ENCODE peak calls at places on chromosomes 13 and 19, in five cellular contexts. R is epithelial cell of proximal tubule, F is globus pallidus, S is ELF-1, P is small intestine. G is an unnamed sample.

GRCh38 chr19:47377801-47378200 is 28.7 kb downstream of the DHX34 start:
- DNase-seq in S (peak; percentile 24), R (no peak), P (no peak), F (no peak), G (no peak)

GRCh38 chr19:12647490-12648071 is 19.0 kb downstream of the MAN2B1 start:
- DNase-seq in R (no peak), F (no peak), P (peak; percentile 83), S (peak; percentile 88), G (peak; percentile 43)

GRCh38 chr19:22617614-22618325 is 16.4 kb upstream of the ZNF492 start:
- DNase-seq in R (no peak), P (no peak), S (no peak), F (no peak), G (no peak)

GRCh38 chr19:11510444-11510843 is 4.8 kb upstream of the ZNF653 start:
- DNase-seq in P (no peak), S (no peak), R (no peak), F (no peak), G (no peak)

GRCh38 chr13:50132937-50133276 is 117.7 kb downstream of the KCNRG start:
- DNase-seq in S (no peak), P (no peak), R (no peak), F (no peak), G (no peak)

GRCh38 chr19:14775855-14776254 is 2.5 kb downstream of the ADGRE2 start:
- DNase-seq in P (no peak), F (peak; percentile 9), S (peak; percentile 5), R (no peak), G (no peak)

GRCh38 chr19:18292810-18293641 is 11.6 kb upstream of the JUND start:
- DNase-seq in S (peak; percentile 97), R (no peak), F (no peak), P (peak; percentile 77), G (peak; percentile 15)

GRCh38 chr19:40585677-40586422 is 9.2 kb downstream of the SHKBP1 start:
- DNase-seq in R (no peak), S (no peak), P (no peak), F (no peak), G (no peak)

GRCh38 chr19:40219721-40220276 is 1.6 kb upstream of the TTC9B start:
- DNase-seq in S (no peak), F (no peak), R (peak; percentile 56), P (peak; percentile 86), G (peak; percentile 86)

GRCh38 chr13:85108356-85108755 is 690.9 kb downstream of the SLITRK6 start:
- DNase-seq in F (no peak), R (no peak), S (no peak), P (no peak), G (no peak)

G was measured in HT-29.